ENCODE peak calls at places on chromosome 20, in ten cellular contexts. P is nucleus accumbens; I is non-pigmented ciliary epithelial cell; C is cardiac muscle cell; M is posterior vena cava; Y is PC-3; B is NCI-H1092; N is pancreas; F is RKO; T is stimulated activated CD4-positive, alpha-beta T cell treated with anti-CD3 and anti-CD28 coated beads, Interleukin-2, amount 100 ng/mL, for 48 hours. A is an unnamed sample.

GRCh38 chr20:35314460-35315198 is 22.4 kb upstream of the FAM83C start:
- DNase-seq in Y (no peak), I (no peak), T (no peak), P (no peak), M (no peak), N (no peak), B (no peak), C (no peak), F (no peak), A (no peak)

GRCh38 chr20:49941456-49941855 is 5.3 kb downstream of the RNF114 start:
- DNase-seq in B (no peak), I (no peak), T (no peak), M (peak), C (no peak), N (no peak), F (no peak), P (no peak), Y (no peak), A (no peak)

GRCh38 chr20:51910202-51911050 is 108.1 kb upstream of the SALL4 start:
- DNase-seq in P (no peak), M (no peak), I (no peak), F (no peak), B (no peak), N (no peak), Y (peak), C (no peak), T (no peak), A (peak)

GRCh38 chr20:20664795-20665194 is 47.6 kb downstream of the RALGAPA2 start:
- DNase-seq in I (no peak), F (peak), B (no peak), C (peak), P (no peak), T (no peak), N (no peak), Y (peak), M (no peak), A (peak)

GRCh38 chr20:1844723-1845523 is 50.3 kb upstream of the SIRPA start:
- DNase-seq in C (peak), T (peak), N (no peak), B (no peak), I (no peak), F (no peak), M (no peak), Y (no peak), P (no peak), A (no peak)

GRCh38 chr20:57999465-58000111 is 228.9 kb downstream of the ANKRD60 start:
- DNase-seq in M (no peak), N (no peak), Y (no peak), F (no peak), P (no peak), T (no peak), I (no peak), C (peak), B (no peak), A (no peak)

GRCh38 chr20:46021361-46022359 is 7.4 kb upstream of the SLC12A5 start:
- DNase-seq in C (peak), F (no peak), Y (peak), T (peak), P (peak), N (peak), M (peak), I (no peak), B (peak), A (peak)

GRCh38 chr20:16968099-16968498 is 219.9 kb downstream of the OTOR start:
- DNase-seq in P (no peak), I (no peak), B (no peak), T (no peak), M (no peak), C (no peak), F (no peak), Y (no peak), N (no peak), A (no peak)

GRCh38 chr20:48231253-48231652 is 446.0 kb upstream of the SULF2 start:
- DNase-seq in P (no peak), Y (no peak), C (no peak), N (no peak), F (no peak), I (no peak), T (no peak), B (no peak), M (peak), A (no peak)

GRCh38 chr20:49987868-49988690 is 5.3 kb downstream of the SNAI1 start:
- DNase-seq in N (no peak), Y (no peak), I (no peak), B (no peak), T (no peak), C (peak), M (no peak), F (no peak), P (no peak), A (peak)

GRCh38 chr20:53071833-53072232 is 99.7 kb downstream of the TSHZ2 start:
- DNase-seq in T (peak), Y (no peak), P (no peak), I (no peak), M (no peak), F (no peak), B (no peak), C (no peak), N (no peak), A (no peak)

GRCh38 chr20:8803065-8803464 is 265.8 kb upstream of the PLCB4 start:
- DNase-seq in T (no peak), M (no peak), I (no peak), Y (no peak), N (no peak), F (no peak), P (no peak), B (no peak), C (peak), A (no peak)

GRCh38 chr20:38644588-38644987 is 43.0 kb downstream of the ARHGAP40 start:
- DNase-seq in T (no peak), M (no peak), I (no peak), F (no peak), P (no peak), N (no peak), B (no peak), Y (no peak), C (no peak), A (no peak)

GRCh38 chr20:14207591-14207990 is 129.8 kb downstream of the FLRT3 start:
- DNase-seq in C (no peak), F (no peak), T (no peak), N (no peak), M (no peak), I (no peak), P (no peak), Y (no peak), B (no peak), A (no peak)

GRCh38 chr20:37294262-37294981 is 5.0 kb downstream of the MANBAL start:
- DNase-seq in T (no peak), F (peak), C (peak), Y (no peak), M (no peak), N (no peak), B (no peak), P (no peak), I (no peak), A (no peak)

GRCh38 chr20:62577447-62577846 is 64.9 kb upstream of the SLCO4A1 start:
- DNase-seq in Y (peak), C (no peak), F (no peak), I (no peak), M (no peak), N (peak), P (no peak), T (no peak), B (no peak), A (no peak)

GRCh38 chr20:42565106-42565990 is 624.4 kb downstream of the PTPRT start:
- DNase-seq in P (no peak), T (no peak), C (no peak), I (no peak), F (no peak), M (no peak), Y (no peak), B (no peak), N (no peak), A (no peak)

GRCh38 chr20:53848304-53848703 is 222.1 kb downstream of the BCAS1 start:
- DNase-seq in I (no peak), Y (no peak), N (no peak), C (no peak), M (no peak), P (no peak), F (no peak), B (no peak), T (no peak), A (no peak)

GRCh38 chr20:32731882-32732266 is 11.4 kb downstream of the COMMD7 start:
- DNase-seq in Y (no peak), N (no peak), T (no peak), C (peak), M (no peak), F (no peak), P (no peak), B (no peak), I (no peak), A (no peak)

A was measured in kidney tubule cell.